ENCODE peak calls at places on chromosomes 11 and 22, in eight cellular contexts. One of them, this sample, is unnamed.

GRCh38 chr11:10459029-10459970 is 4.2 kb downstream of the AMPD3 start:
- DNase-seq in activated CD8-positive, alpha-beta memory T cell treated with anti-CD3 and anti-CD28 coated beads, Interleukin-2, amount 50 U/mL, for 48 hours: peak; percentile 68
- DNase-seq in endothelial cell: no peak
- DNase-seq in NCI-H1105: no peak
- DNase-seq in ELR: peak; percentile 19
- DNase-seq in activated T-helper 1 cell treated with Interleukin-2 at 50 U/mL for 16 hours: peak; percentile 36
- DNase-seq in epithelial cell of esophagus: no peak
- DNase-seq in WTC11: no peak
- DNase-seq in this sample: peak; percentile 51

GRCh38 chr11:126884192-126884973 is 116.2 kb downstream of the KIRREL3 start:
- DNase-seq in activated CD8-positive, alpha-beta memory T cell treated with anti-CD3 and anti-CD28 coated beads, Interleukin-2, amount 50 U/mL, for 48 hours: no peak
- DNase-seq in endothelial cell: no peak
- DNase-seq in NCI-H1105: no peak
- DNase-seq in ELR: no peak
- DNase-seq in activated T-helper 1 cell treated with Interleukin-2 at 50 U/mL for 16 hours: no peak
- DNase-seq in epithelial cell of esophagus: no peak
- DNase-seq in WTC11: no peak
- DNase-seq in this sample: no peak

GRCh38 chr22:29617922-29618629 is 14.6 kb downstream of the NF2 start:
- DNase-seq in activated CD8-positive, alpha-beta memory T cell treated with anti-CD3 and anti-CD28 coated beads, Interleukin-2, amount 50 U/mL, for 48 hours: no peak
- DNase-seq in endothelial cell: no peak
- DNase-seq in NCI-H1105: no peak
- DNase-seq in ELR: peak; percentile 65
- DNase-seq in activated T-helper 1 cell treated with Interleukin-2 at 50 U/mL for 16 hours: no peak
- DNase-seq in epithelial cell of esophagus: peak; percentile 81
- DNase-seq in WTC11: no peak
- DNase-seq in this sample: no peak

GRCh38 chr11:83403990-83404389 is 117.8 kb upstream of the CCDC90B start:
- DNase-seq in activated CD8-positive, alpha-beta memory T cell treated with anti-CD3 and anti-CD28 coated beads, Interleukin-2, amount 50 U/mL, for 48 hours: no peak
- DNase-seq in endothelial cell: no peak
- DNase-seq in NCI-H1105: no peak
- DNase-seq in ELR: no peak
- DNase-seq in activated T-helper 1 cell treated with Interleukin-2 at 50 U/mL for 16 hours: no peak
- DNase-seq in epithelial cell of esophagus: no peak
- DNase-seq in WTC11: no peak
- DNase-seq in this sample: no peak

GRCh38 chr11:103359221-103359620 is 250.0 kb downstream of the DYNC2H1 start:
- DNase-seq in activated CD8-positive, alpha-beta memory T cell treated with anti-CD3 and anti-CD28 coated beads, Interleukin-2, amount 50 U/mL, for 48 hours: no peak
- DNase-seq in endothelial cell: no peak
- DNase-seq in NCI-H1105: no peak
- DNase-seq in ELR: peak; percentile 28
- DNase-seq in activated T-helper 1 cell treated with Interleukin-2 at 50 U/mL for 16 hours: no peak
- DNase-seq in epithelial cell of esophagus: no peak
- DNase-seq in WTC11: no peak
- DNase-seq in this sample: no peak

GRCh38 chr11:67278135-67278938 is 10.8 kb upstream of the ANKRD13D start:
- DNase-seq in activated CD8-positive, alpha-beta memory T cell treated with anti-CD3 and anti-CD28 coated beads, Interleukin-2, amount 50 U/mL, for 48 hours: no peak
- DNase-seq in endothelial cell: no peak
- DNase-seq in NCI-H1105: no peak
- DNase-seq in ELR: no peak
- DNase-seq in activated T-helper 1 cell treated with Interleukin-2 at 50 U/mL for 16 hours: no peak
- DNase-seq in epithelial cell of esophagus: no peak
- DNase-seq in WTC11: no peak
- DNase-seq in this sample: no peak

GRCh38 chr11:119525180-119525854 is 102.3 kb upstream of the THY1 start:
- DNase-seq in activated CD8-positive, alpha-beta memory T cell treated with anti-CD3 and anti-CD28 coated beads, Interleukin-2, amount 50 U/mL, for 48 hours: no peak
- DNase-seq in endothelial cell: no peak
- DNase-seq in NCI-H1105: no peak
- DNase-seq in ELR: no peak
- DNase-seq in activated T-helper 1 cell treated with Interleukin-2 at 50 U/mL for 16 hours: no peak
- DNase-seq in epithelial cell of esophagus: no peak
- DNase-seq in WTC11: no peak
- DNase-seq in this sample: no peak

GRCh38 chr22:43826142-43827093 is 14.3 kb upstream of the EFCAB6 start:
- DNase-seq in activated CD8-positive, alpha-beta memory T cell treated with anti-CD3 and anti-CD28 coated beads, Interleukin-2, amount 50 U/mL, for 48 hours: peak; percentile 10
- DNase-seq in endothelial cell: no peak
- DNase-seq in NCI-H1105: no peak
- DNase-seq in ELR: peak; percentile 54
- DNase-seq in activated T-helper 1 cell treated with Interleukin-2 at 50 U/mL for 16 hours: no peak
- DNase-seq in epithelial cell of esophagus: peak; percentile 79
- DNase-seq in WTC11: no peak
- DNase-seq in this sample: no peak

GRCh38 chr22:47550524-47551437 is 788.3 kb downstream of the TBC1D22A start:
- DNase-seq in activated CD8-positive, alpha-beta memory T cell treated with anti-CD3 and anti-CD28 coated beads, Interleukin-2, amount 50 U/mL, for 48 hours: peak; percentile 22
- DNase-seq in endothelial cell: no peak
- DNase-seq in NCI-H1105: no peak
- DNase-seq in ELR: no peak
- DNase-seq in activated T-helper 1 cell treated with Interleukin-2 at 50 U/mL for 16 hours: no peak
- DNase-seq in epithelial cell of esophagus: no peak
- DNase-seq in WTC11: no peak
- DNase-seq in this sample: no peak

GRCh38 chr11:102184269-102184987 is 74.2 kb downstream of the YAP1 start:
- DNase-seq in activated CD8-positive, alpha-beta memory T cell treated with anti-CD3 and anti-CD28 coated beads, Interleukin-2, amount 50 U/mL, for 48 hours: no peak
- DNase-seq in endothelial cell: no peak
- DNase-seq in NCI-H1105: no peak
- DNase-seq in ELR: peak; percentile 15
- DNase-seq in activated T-helper 1 cell treated with Interleukin-2 at 50 U/mL for 16 hours: no peak
- DNase-seq in epithelial cell of esophagus: no peak
- DNase-seq in WTC11: no peak
- DNase-seq in this sample: no peak

GRCh38 chr22:28899199-28899853 is 16.0 kb downstream of the ZNRF3 start:
- DNase-seq in activated CD8-positive, alpha-beta memory T cell treated with anti-CD3 and anti-CD28 coated beads, Interleukin-2, amount 50 U/mL, for 48 hours: no peak
- DNase-seq in endothelial cell: no peak
- DNase-seq in NCI-H1105: no peak
- DNase-seq in ELR: no peak
- DNase-seq in activated T-helper 1 cell treated with Interleukin-2 at 50 U/mL for 16 hours: no peak
- DNase-seq in epithelial cell of esophagus: peak; percentile 72
- DNase-seq in WTC11: no peak
- DNase-seq in this sample: no peak

GRCh38 chr11:84437129-84438123 is 1151.3 kb upstream of the CCDC90B start:
- DNase-seq in activated CD8-positive, alpha-beta memory T cell treated with anti-CD3 and anti-CD28 coated beads, Interleukin-2, amount 50 U/mL, for 48 hours: no peak
- DNase-seq in endothelial cell: peak; percentile 18
- DNase-seq in NCI-H1105: no peak
- DNase-seq in ELR: no peak
- DNase-seq in activated T-helper 1 cell treated with Interleukin-2 at 50 U/mL for 16 hours: no peak
- DNase-seq in epithelial cell of esophagus: peak; percentile 45
- DNase-seq in WTC11: peak; percentile 82
- DNase-seq in this sample: peak; percentile 23

GRCh38 chr11:76628408-76628947 is 42.1 kb downstream of the LRRC32 start:
- DNase-seq in activated CD8-positive, alpha-beta memory T cell treated with anti-CD3 and anti-CD28 coated beads, Interleukin-2, amount 50 U/mL, for 48 hours: peak; percentile 78
- DNase-seq in endothelial cell: no peak
- DNase-seq in NCI-H1105: no peak
- DNase-seq in ELR: no peak
- DNase-seq in activated T-helper 1 cell treated with Interleukin-2 at 50 U/mL for 16 hours: no peak
- DNase-seq in epithelial cell of esophagus: no peak
- DNase-seq in WTC11: no peak
- DNase-seq in this sample: no peak

GRCh38 chr11:108235633-108236032 is 12.8 kb downstream of the ATM start:
- DNase-seq in activated CD8-positive, alpha-beta memory T cell treated with anti-CD3 and anti-CD28 coated beads, Interleukin-2, amount 50 U/mL, for 48 hours: no peak
- DNase-seq in endothelial cell: no peak
- DNase-seq in NCI-H1105: no peak
- DNase-seq in ELR: no peak
- DNase-seq in activated T-helper 1 cell treated with Interleukin-2 at 50 U/mL for 16 hours: no peak
- DNase-seq in epithelial cell of esophagus: no peak
- DNase-seq in WTC11: no peak
- DNase-seq in this sample: no peak

GRCh38 chr22:29758068-29758622 is 8.7 kb downstream of the ZMAT5 start:
- DNase-seq in activated CD8-positive, alpha-beta memory T cell treated with anti-CD3 and anti-CD28 coated beads, Interleukin-2, amount 50 U/mL, for 48 hours: no peak
- DNase-seq in endothelial cell: no peak
- DNase-seq in NCI-H1105: no peak
- DNase-seq in ELR: no peak
- DNase-seq in activated T-helper 1 cell treated with Interleukin-2 at 50 U/mL for 16 hours: no peak
- DNase-seq in epithelial cell of esophagus: no peak
- DNase-seq in WTC11: no peak
- DNase-seq in this sample: no peak

GRCh38 chr22:22590136-22590891 is 31.2 kb upstream of the PRAME start:
- DNase-seq in activated CD8-positive, alpha-beta memory T cell treated with anti-CD3 and anti-CD28 coated beads, Interleukin-2, amount 50 U/mL, for 48 hours: no peak
- DNase-seq in endothelial cell: no peak
- DNase-seq in NCI-H1105: no peak
- DNase-seq in ELR: no peak
- DNase-seq in activated T-helper 1 cell treated with Interleukin-2 at 50 U/mL for 16 hours: no peak
- DNase-seq in epithelial cell of esophagus: no peak
- DNase-seq in WTC11: no peak
- DNase-seq in this sample: no peak

GRCh38 chr11:1070594-1071462 is 3.8 kb upstream of the MUC2 start:
- DNase-seq in activated CD8-positive, alpha-beta memory T cell treated with anti-CD3 and anti-CD28 coated beads, Interleukin-2, amount 50 U/mL, for 48 hours: no peak
- DNase-seq in endothelial cell: no peak
- DNase-seq in NCI-H1105: no peak
- DNase-seq in ELR: no peak
- DNase-seq in activated T-helper 1 cell treated with Interleukin-2 at 50 U/mL for 16 hours: no peak
- DNase-seq in epithelial cell of esophagus: no peak
- DNase-seq in WTC11: peak; percentile 7
- DNase-seq in this sample: no peak

GRCh38 chr11:78933361-78933760 is 358.7 kb upstream of the NARS2 start:
- DNase-seq in activated CD8-positive, alpha-beta memory T cell treated with anti-CD3 and anti-CD28 coated beads, Interleukin-2, amount 50 U/mL, for 48 hours: no peak
- DNase-seq in endothelial cell: no peak
- DNase-seq in NCI-H1105: no peak
- DNase-seq in ELR: no peak
- DNase-seq in activated T-helper 1 cell treated with Interleukin-2 at 50 U/mL for 16 hours: no peak
- DNase-seq in epithelial cell of esophagus: no peak
- DNase-seq in WTC11: no peak
- DNase-seq in this sample: no peak

GRCh38 chr11:10752061-10752460 is 1.0 kb downstream of the CTR9 start:
- DNase-seq in activated CD8-positive, alpha-beta memory T cell treated with anti-CD3 and anti-CD28 coated beads, Interleukin-2, amount 50 U/mL, for 48 hours: no peak
- DNase-seq in endothelial cell: no peak
- DNase-seq in NCI-H1105: no peak
- DNase-seq in ELR: no peak
- DNase-seq in activated T-helper 1 cell treated with Interleukin-2 at 50 U/mL for 16 hours: no peak
- DNase-seq in epithelial cell of esophagus: peak; percentile 67
- DNase-seq in WTC11: no peak
- DNase-seq in this sample: no peak

GRCh38 chr11:114125531-114125930 is 66.0 kb downstream of the ZBTB16 start:
- DNase-seq in activated CD8-positive, alpha-beta memory T cell treated with anti-CD3 and anti-CD28 coated beads, Interleukin-2, amount 50 U/mL, for 48 hours: no peak
- DNase-seq in endothelial cell: no peak
- DNase-seq in NCI-H1105: no peak
- DNase-seq in ELR: no peak
- DNase-seq in activated T-helper 1 cell treated with Interleukin-2 at 50 U/mL for 16 hours: no peak
- DNase-seq in epithelial cell of esophagus: no peak
- DNase-seq in WTC11: no peak
- DNase-seq in this sample: no peak

GRCh38 chr11:126440792-126441514 is 85.5 kb downstream of the ST3GAL4 start:
- DNase-seq in activated CD8-positive, alpha-beta memory T cell treated with anti-CD3 and anti-CD28 coated beads, Interleukin-2, amount 50 U/mL, for 48 hours: peak; percentile 91
- DNase-seq in endothelial cell: peak; percentile 94
- DNase-seq in NCI-H1105: peak; percentile 76
- DNase-seq in ELR: peak; percentile 77
- DNase-seq in activated T-helper 1 cell treated with Interleukin-2 at 50 U/mL for 16 hours: peak; percentile 51
- DNase-seq in epithelial cell of esophagus: peak; percentile 66
- DNase-seq in WTC11: peak; percentile 95
- DNase-seq in this sample: peak; percentile 76

GRCh38 chr11:1208361-1209261 is 14.3 kb upstream of the MUC5B start:
- DNase-seq in activated CD8-positive, alpha-beta memory T cell treated with anti-CD3 and anti-CD28 coated beads, Interleukin-2, amount 50 U/mL, for 48 hours: no peak
- DNase-seq in endothelial cell: no peak
- DNase-seq in NCI-H1105: no peak
- DNase-seq in ELR: no peak
- DNase-seq in activated T-helper 1 cell treated with Interleukin-2 at 50 U/mL for 16 hours: no peak
- DNase-seq in epithelial cell of esophagus: no peak
- DNase-seq in WTC11: peak; percentile 10
- DNase-seq in this sample: no peak

GRCh38 chr11:74948546-74948897 is 369 bp downstream of the XRRA1 start:
- DNase-seq in activated CD8-positive, alpha-beta memory T cell treated with anti-CD3 and anti-CD28 coated beads, Interleukin-2, amount 50 U/mL, for 48 hours: no peak
- DNase-seq in endothelial cell: no peak
- DNase-seq in NCI-H1105: no peak
- DNase-seq in ELR: peak; percentile 47
- DNase-seq in activated T-helper 1 cell treated with Interleukin-2 at 50 U/mL for 16 hours: no peak
- DNase-seq in epithelial cell of esophagus: no peak
- DNase-seq in WTC11: no peak
- DNase-seq in this sample: no peak

GRCh38 chr22:26535499-26535898 is 23.2 kb upstream of the TFIP11 start:
- DNase-seq in activated CD8-positive, alpha-beta memory T cell treated with anti-CD3 and anti-CD28 coated beads, Interleukin-2, amount 50 U/mL, for 48 hours: no peak
- DNase-seq in endothelial cell: no peak
- DNase-seq in NCI-H1105: no peak
- DNase-seq in ELR: no peak
- DNase-seq in activated T-helper 1 cell treated with Interleukin-2 at 50 U/mL for 16 hours: no peak
- DNase-seq in epithelial cell of esophagus: no peak
- DNase-seq in WTC11: no peak
- DNase-seq in this sample: no peak

GRCh38 chr22:43878831-43879550 is 12.8 kb downstream of the PNPLA5 start:
- DNase-seq in activated CD8-positive, alpha-beta memory T cell treated with anti-CD3 and anti-CD28 coated beads, Interleukin-2, amount 50 U/mL, for 48 hours: peak; percentile 20
- DNase-seq in endothelial cell: no peak
- DNase-seq in NCI-H1105: no peak
- DNase-seq in ELR: no peak
- DNase-seq in activated T-helper 1 cell treated with Interleukin-2 at 50 U/mL for 16 hours: no peak
- DNase-seq in epithelial cell of esophagus: no peak
- DNase-seq in WTC11: peak; percentile 9
- DNase-seq in this sample: no peak

GRCh38 chr11:84886344-84886743 is 740.8 kb downstream of the DLG2 start:
- DNase-seq in activated CD8-positive, alpha-beta memory T cell treated with anti-CD3 and anti-CD28 coated beads, Interleukin-2, amount 50 U/mL, for 48 hours: no peak
- DNase-seq in endothelial cell: no peak
- DNase-seq in NCI-H1105: no peak
- DNase-seq in ELR: peak; percentile 68
- DNase-seq in activated T-helper 1 cell treated with Interleukin-2 at 50 U/mL for 16 hours: no peak
- DNase-seq in epithelial cell of esophagus: no peak
- DNase-seq in WTC11: no peak
- DNase-seq in this sample: no peak

GRCh38 chr11:68839953-68840641 is 1.6 kb downstream of the CPT1A start:
- DNase-seq in activated CD8-positive, alpha-beta memory T cell treated with anti-CD3 and anti-CD28 coated beads, Interleukin-2, amount 50 U/mL, for 48 hours: peak; percentile 65
- DNase-seq in endothelial cell: no peak
- DNase-seq in NCI-H1105: no peak
- DNase-seq in ELR: peak; percentile 54
- DNase-seq in activated T-helper 1 cell treated with Interleukin-2 at 50 U/mL for 16 hours: no peak
- DNase-seq in epithelial cell of esophagus: no peak
- DNase-seq in WTC11: no peak
- DNase-seq in this sample: no peak

GRCh38 chr11:65043881-65044501 is 3.0 kb downstream of the SAC3D1 start:
- DNase-seq in activated CD8-positive, alpha-beta memory T cell treated with anti-CD3 and anti-CD28 coated beads, Interleukin-2, amount 50 U/mL, for 48 hours: no peak
- DNase-seq in endothelial cell: no peak
- DNase-seq in NCI-H1105: no peak
- DNase-seq in ELR: peak; percentile 41
- DNase-seq in activated T-helper 1 cell treated with Interleukin-2 at 50 U/mL for 16 hours: no peak
- DNase-seq in epithelial cell of esophagus: no peak
- DNase-seq in WTC11: no peak
- DNase-seq in this sample: no peak

GRCh38 chr22:49826603-49827306 is 918 bp downstream of the BRD1 start:
- DNase-seq in activated CD8-positive, alpha-beta memory T cell treated with anti-CD3 and anti-CD28 coated beads, Interleukin-2, amount 50 U/mL, for 48 hours: peak; percentile 70
- DNase-seq in endothelial cell: peak; percentile 41
- DNase-seq in NCI-H1105: no peak
- DNase-seq in ELR: peak; percentile 50
- DNase-seq in activated T-helper 1 cell treated with Interleukin-2 at 50 U/mL for 16 hours: peak; percentile 12
- DNase-seq in epithelial cell of esophagus: peak; percentile 61
- DNase-seq in WTC11: no peak
- DNase-seq in this sample: peak; percentile 5

GRCh38 chr22:46762238-46763050 is at the start of gene TBC1D22A:
- DNase-seq in activated CD8-positive, alpha-beta memory T cell treated with anti-CD3 and anti-CD28 coated beads, Interleukin-2, amount 50 U/mL, for 48 hours: peak; percentile 96
- DNase-seq in endothelial cell: peak; percentile 90
- DNase-seq in NCI-H1105: peak; percentile 87
- DNase-seq in ELR: peak; percentile 97
- DNase-seq in activated T-helper 1 cell treated with Interleukin-2 at 50 U/mL for 16 hours: peak; percentile 91
- DNase-seq in epithelial cell of esophagus: peak; percentile 96
- DNase-seq in WTC11: peak; percentile 94
- DNase-seq in this sample: peak; percentile 93

GRCh38 chr11:77557553-77557952 is 32.2 kb upstream of the AQP11 start:
- DNase-seq in activated CD8-positive, alpha-beta memory T cell treated with anti-CD3 and anti-CD28 coated beads, Interleukin-2, amount 50 U/mL, for 48 hours: no peak
- DNase-seq in endothelial cell: peak; percentile 31
- DNase-seq in NCI-H1105: peak; percentile 29
- DNase-seq in ELR: peak; percentile 50
- DNase-seq in activated T-helper 1 cell treated with Interleukin-2 at 50 U/mL for 16 hours: no peak
- DNase-seq in epithelial cell of esophagus: peak; percentile 10
- DNase-seq in WTC11: peak; percentile 53
- DNase-seq in this sample: peak; percentile 9

GRCh38 chr22:17980638-17981051 is 43.7 kb downstream of the MICAL3 start:
- DNase-seq in activated CD8-positive, alpha-beta memory T cell treated with anti-CD3 and anti-CD28 coated beads, Interleukin-2, amount 50 U/mL, for 48 hours: peak; percentile 67
- DNase-seq in endothelial cell: no peak
- DNase-seq in NCI-H1105: no peak
- DNase-seq in ELR: no peak
- DNase-seq in activated T-helper 1 cell treated with Interleukin-2 at 50 U/mL for 16 hours: peak; percentile 23
- DNase-seq in epithelial cell of esophagus: peak; percentile 44
- DNase-seq in WTC11: no peak
- DNase-seq in this sample: no peak

GRCh38 chr22:18056161-18056666 is 21.6 kb upstream of the PEX26 start:
- DNase-seq in activated CD8-positive, alpha-beta memory T cell treated with anti-CD3 and anti-CD28 coated beads, Interleukin-2, amount 50 U/mL, for 48 hours: no peak
- DNase-seq in endothelial cell: no peak
- DNase-seq in NCI-H1105: no peak
- DNase-seq in ELR: peak; percentile 74
- DNase-seq in activated T-helper 1 cell treated with Interleukin-2 at 50 U/mL for 16 hours: no peak
- DNase-seq in epithelial cell of esophagus: peak; percentile 70
- DNase-seq in WTC11: no peak
- DNase-seq in this sample: no peak

GRCh38 chr11:128341280-128341679 is 246.1 kb downstream of the ETS1 start:
- DNase-seq in activated CD8-positive, alpha-beta memory T cell treated with anti-CD3 and anti-CD28 coated beads, Interleukin-2, amount 50 U/mL, for 48 hours: no peak
- DNase-seq in endothelial cell: no peak
- DNase-seq in NCI-H1105: no peak
- DNase-seq in ELR: no peak
- DNase-seq in activated T-helper 1 cell treated with Interleukin-2 at 50 U/mL for 16 hours: peak; percentile 26
- DNase-seq in epithelial cell of esophagus: peak; percentile 61
- DNase-seq in WTC11: no peak
- DNase-seq in this sample: no peak